ENCODE peak calls at places on chromosome 18, in four cellular contexts. D is H1, J is HepG2, V is GM12878. N is an unnamed sample.

GRCh38 chr18:45571714-45572113 is 43.6 kb upstream of the SLC14A2 start:
- DNase-seq in D (no peak), J (no peak), V (no peak), N (no peak)

GRCh38 chr18:32893915-32894314 is 121.1 kb upstream of the KLHL14 start:
- DNase-seq in D (no peak), J (peak), V (no peak), N (peak)

GRCh38 chr18:10995576-10995975 is 153.8 kb downstream of the PIEZO2 start:
- DNase-seq in D (no peak), J (no peak), V (no peak), N (no peak)

GRCh38 chr18:77005651-77006195 is 126.9 kb downstream of the MBP start:
- DNase-seq in D (no peak), J (no peak), V (no peak), N (no peak)

GRCh38 chr18:42956287-42956686 is 159.2 kb downstream of the RIT2 start:
- DNase-seq in D (no peak), J (no peak), V (no peak), N (no peak)

GRCh38 chr18:48135436-48135966 is 205.0 kb upstream of the SMAD2 start:
- DNase-seq in D (no peak), J (no peak), V (no peak), N (no peak)

GRCh38 chr18:44723366-44723765 is 42.7 kb downstream of the SETBP1 start:
- DNase-seq in D (no peak), J (no peak), V (no peak), N (no peak)

GRCh38 chr18:53991805-53992204 is 232.7 kb downstream of the MBD2 start:
- DNase-seq in D (no peak), J (no peak), V (no peak), N (no peak)

GRCh38 chr18:57122906-57123510 is 23.9 kb upstream of the BOD1L2 start:
- DNase-seq in D (no peak), J (no peak), V (no peak), N (no peak)

GRCh38 chr18:6719098-6719913 is 10.2 kb upstream of the ARHGAP28 start:
- DNase-seq in D (no peak), J (no peak), V (no peak), N (no peak)

GRCh38 chr18:48658721-48659120 is 119.9 kb downstream of the CTIF start:
- DNase-seq in D (no peak), J (no peak), V (no peak), N (no peak)

GRCh38 chr18:46336278-46337205 is 232.4 kb downstream of the HAUS1 start:
- DNase-seq in D (no peak), J (no peak), V (no peak), N (peak)

GRCh38 chr18:39415471-39415870 is 1849.9 kb upstream of the CELF4 start:
- DNase-seq in D (no peak), J (no peak), V (no peak), N (no peak)

GRCh38 chr18:27931563-27931962 is 245.4 kb downstream of the CDH2 start:
- DNase-seq in D (no peak), J (no peak), V (no peak), N (peak)

GRCh38 chr18:37483221-37483971 is 82.2 kb downstream of the CELF4 start:
- DNase-seq in D (no peak), J (no peak), V (no peak), N (no peak)

GRCh38 chr18:8386981-8387380 is 222.3 kb upstream of the RAB12 start:
- DNase-seq in D (no peak), J (no peak), V (no peak), N (no peak)

GRCh38 chr18:45517181-45517741 is 98.0 kb upstream of the SLC14A2 start:
- DNase-seq in D (no peak), J (no peak), V (no peak), N (no peak)

GRCh38 chr18:25713104-25713503 is 361.1 kb upstream of the ZNF521 start:
- DNase-seq in D (no peak), J (no peak), V (no peak), N (no peak)

GRCh38 chr18:52313213-52313612 is 26.8 kb upstream of the DCC start:
- DNase-seq in D (no peak), J (no peak), V (no peak), N (no peak)

GRCh38 chr18:46868171-46868921 is 49.0 kb downstream of the PIAS2 start:
- DNase-seq in D (no peak), J (no peak), V (no peak), N (no peak)

GRCh38 chr18:5298156-5298852 is 2.8 kb upstream of the ZBTB14 start:
- DNase-seq in D (no peak), J (peak), V (no peak), N (no peak)

GRCh38 chr18:27075828-27076227 is 109.3 kb downstream of the CHST9 start:
- DNase-seq in D (no peak), J (no peak), V (no peak), N (no peak)

GRCh38 chr18:484749-485464 is 15.6 kb downstream of the COLEC12 start:
- DNase-seq in D (no peak), J (no peak), V (no peak), N (no peak)

GRCh38 chr18:74147779-74148542 is at the start of the genes FBXO15 and TIMM21:
- DNase-seq in D (peak), J (peak), V (peak), N (peak)

GRCh38 chr18:34158881-34159690 is 65.6 kb downstream of the NOL4 start:
- DNase-seq in D (peak), J (peak), V (no peak), N (peak)

GRCh38 chr18:8516391-8517250 is 92.6 kb upstream of the RAB12 start:
- DNase-seq in D (peak), J (no peak), V (no peak), N (no peak)

GRCh38 chr18:31736630-31737029 is 24.1 kb downstream of the SLC25A52 start:
- DNase-seq in D (no peak), J (no peak), V (peak), N (no peak)

GRCh38 chr18:76273036-76273545 is 222.0 kb downstream of the ZNF516 start:
- DNase-seq in D (no peak), J (peak), V (no peak), N (no peak)

GRCh38 chr18:31101148-31102019 is 837 bp downstream of the DSC2 start:
- DNase-seq in D (peak), J (peak), V (no peak), N (peak)

GRCh38 chr18:51054764-51055163 is 24.8 kb downstream of the SMAD4 start:
- DNase-seq in D (no peak), J (no peak), V (no peak), N (no peak)
- TF ChIP-seq TCF12 in D (no peak), J (no peak), V (no peak), N (no peak)

GRCh38 chr18:36314098-36314497 is 16.6 kb downstream of the FHOD3 start:
- DNase-seq in D (peak), J (no peak), V (no peak), N (no peak)
- TF ChIP-seq TCF12 in D (no peak), J (no peak), V (no peak), N (no peak)

DNA sequence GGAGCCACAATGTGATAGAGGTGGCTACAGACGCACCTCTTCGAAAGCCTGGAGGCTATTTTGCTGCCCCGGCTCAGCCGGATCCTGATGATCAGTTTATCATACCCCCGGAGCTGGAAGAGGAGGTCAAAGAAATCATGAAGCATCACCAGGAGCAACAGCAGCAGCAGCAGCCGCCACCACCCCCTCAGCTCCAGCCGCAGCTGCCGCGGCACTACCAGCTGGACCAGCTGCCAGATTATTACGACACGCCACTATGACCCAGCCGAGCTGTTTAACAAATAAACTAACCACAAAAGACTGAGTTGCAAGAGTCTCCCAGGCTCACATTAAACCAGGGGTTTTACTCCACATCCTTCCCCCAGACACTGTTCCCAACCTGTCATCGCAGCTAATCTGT is 263.8 kb downstream of the PHLPP1 start:
- DNase-seq in D (no peak), J (no peak), V (no peak), N (no peak)
- TF ChIP-seq TCF12 in D (no peak), J (no peak), V (no peak), N (no peak)

GRCh38 chr18:65751145-65752085 is 603 bp downstream of the CDH7 start:
- DNase-seq in D (no peak), J (no peak), V (no peak), N (no peak)
- TF ChIP-seq TCF12 in D (no peak), J (no peak), V (no peak), N (no peak)

DNA sequence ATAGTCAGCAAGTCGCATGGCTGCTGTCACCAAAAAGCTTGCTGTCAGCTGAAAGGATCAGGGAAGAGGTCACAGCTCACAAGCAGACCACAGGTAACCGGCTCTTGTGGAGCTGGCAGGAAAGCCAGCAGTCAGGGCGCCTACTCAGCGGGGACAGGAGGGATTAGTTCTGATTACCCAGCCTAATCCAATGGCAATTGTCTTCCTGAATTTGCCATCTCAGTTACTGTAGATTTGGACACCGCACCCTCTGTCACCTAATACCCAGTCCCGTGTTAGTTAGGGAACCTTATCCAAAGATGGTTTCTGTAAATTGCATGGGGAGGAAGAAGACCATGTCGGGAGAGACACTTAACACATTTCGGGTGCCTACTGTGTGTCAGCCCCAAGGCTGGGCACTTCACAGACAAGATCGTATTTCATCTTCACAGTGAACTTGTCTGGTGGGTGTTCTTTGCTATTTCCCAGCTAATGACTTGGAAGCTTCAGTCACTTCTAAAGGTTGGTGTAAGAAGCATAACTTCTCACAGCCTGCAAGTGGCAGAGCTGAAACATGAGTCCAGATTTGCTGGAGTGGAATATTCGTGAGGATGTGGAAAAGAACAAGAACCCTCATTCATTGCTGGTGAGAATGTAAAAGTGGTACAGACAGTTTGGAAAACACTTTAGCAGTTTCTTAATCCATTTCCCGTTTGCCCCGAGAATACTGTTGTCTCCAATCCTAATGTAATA is 9.9 kb downstream of the ALPK2 start:
- DNase-seq in D (no peak), J (no peak), V (no peak), N (no peak)
- TF ChIP-seq TCF12 in D (no peak), J (no peak), V (no peak), N (no peak)

DNA sequence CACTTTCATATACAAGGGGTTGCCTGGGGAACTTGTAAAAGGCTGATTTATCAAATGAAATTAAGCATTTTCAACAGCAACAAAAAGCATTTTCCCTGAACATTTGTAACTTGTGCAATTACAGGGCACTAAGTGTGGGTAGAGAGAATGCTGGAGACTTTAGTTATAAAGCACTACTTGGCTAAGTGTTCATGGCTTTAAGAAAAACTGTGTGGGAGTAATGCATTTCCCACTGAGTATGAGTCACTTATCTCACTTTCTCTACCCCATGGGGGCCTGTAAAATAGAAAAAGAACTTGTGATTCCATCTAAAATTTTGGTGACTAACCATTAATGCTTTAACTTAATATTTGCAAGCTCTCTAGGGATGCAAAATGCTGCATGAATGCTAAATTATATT is 193.4 kb downstream of the CCDC102B start:
- DNase-seq in D (no peak), J (no peak), V (no peak), N (no peak)
- TF ChIP-seq TCF12 in D (no peak), J (no peak), V (no peak), N (no peak)

GRCh38 chr18:23958036-23958435 is 56.5 kb upstream of the TTC39C start:
- DNase-seq in D (no peak), J (no peak), V (no peak), N (no peak)
- TF ChIP-seq TCF12 in D (no peak), J (no peak), V (no peak), N (no peak)

DNA sequence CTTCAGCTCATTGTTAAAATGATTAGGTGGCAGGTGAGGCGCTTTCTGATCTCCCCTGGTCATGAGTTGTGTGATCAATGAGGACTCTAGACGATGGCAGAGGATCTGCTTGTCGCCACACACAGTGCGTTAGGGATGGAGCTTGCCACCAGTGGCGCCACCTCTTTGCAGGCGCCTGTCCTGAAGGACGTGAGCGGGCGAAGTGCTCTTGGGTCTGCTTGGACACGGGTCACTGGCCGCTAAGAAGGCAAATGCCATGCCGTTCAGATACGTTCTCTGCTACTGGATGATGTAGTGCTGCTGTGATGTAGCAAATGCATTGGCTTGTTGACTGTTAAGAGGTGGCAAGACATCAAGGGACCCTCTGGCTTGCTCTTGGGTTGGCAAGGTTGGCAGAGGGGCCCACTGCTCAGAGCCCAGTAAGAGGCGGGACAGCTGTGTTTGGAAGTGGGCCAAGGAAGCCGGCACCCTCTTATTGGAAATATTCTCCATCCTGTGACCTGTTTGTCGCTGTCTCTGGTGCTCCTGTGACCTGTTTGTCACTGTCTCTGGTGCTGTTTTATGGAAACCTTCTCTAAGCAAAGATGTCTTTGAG is 14.5 kb downstream of the LDLRAD4 start:
- DNase-seq in D (peak), J (no peak), V (no peak), N (no peak)
- TF ChIP-seq TCF12 in D (no peak), J (no peak), V (no peak), N (no peak)

N was measured in SK-N-SH.